ENCODE peak calls at places on chromosomes 2 and 18, in seven cellular contexts. H is MM.1S, G is HCT116, E is SK-N-SH, J is PC-3, A is GM23248, M is hepatocyte. Y is an unnamed sample.

GRCh38 chr2:82636411-82637020 is 1822.6 kb downstream of the SUCLG1 start:
- DNase-seq in A (no peak), J (peak; percentile 17), M (no peak), G (no peak), H (no peak), E (no peak), Y (no peak)

GRCh38 chr2:36964496-36965058 is 1.8 kb downstream of the STRN start:
- DNase-seq in E (no peak), M (no peak), G (no peak), J (no peak), A (peak; percentile 9), H (no peak), Y (no peak)

GRCh38 chr2:26273501-26273900 is 28.8 kb downstream of the HADHB start:
- DNase-seq in E (no peak), J (no peak), A (peak; percentile 20), M (no peak), G (no peak), H (no peak), Y (no peak)

GRCh38 chr2:95025406-95026319 is at the start of gene MAL:
- DNase-seq in G (no peak), E (peak; percentile 49), M (no peak), A (no peak), J (no peak), H (no peak), Y (no peak)

GRCh38 chr2:136796339-136796738 is 31.0 kb downstream of the THSD7B start:
- DNase-seq in E (no peak), G (no peak), M (no peak), H (no peak), A (no peak), J (no peak), Y (no peak)

GRCh38 chr2:44358498-44358897 is 2.8 kb downstream of the PREPL start:
- DNase-seq in E (no peak), J (peak; percentile 95), M (no peak), H (peak; percentile 61), A (peak; percentile 61), G (no peak), Y (no peak)

GRCh38 chr2:238119756-238120462 is 18.6 kb upstream of the KLHL30 start:
- DNase-seq in J (no peak), M (no peak), H (peak; percentile 17), E (no peak), A (no peak), G (no peak), Y (peak; percentile 47)

GRCh38 chr2:28915939-28916338 is 21.5 kb downstream of the WDR43 start:
- DNase-seq in G (no peak), E (no peak), M (no peak), A (peak; percentile 15), J (no peak), H (no peak), Y (no peak)

GRCh38 chr2:191049728-191050639 is 36.0 kb upstream of the STAT1 start:
- DNase-seq in J (no peak), G (no peak), E (no peak), H (no peak), A (peak; percentile 89), M (peak; percentile 37), Y (peak; percentile 57)

GRCh38 chr2:188576006-188576405 is 284.3 kb downstream of the GULP1 start:
- DNase-seq in J (no peak), E (no peak), A (no peak), G (no peak), M (no peak), H (no peak), Y (no peak)

GRCh38 chr18:67646890-67647289 is 130.4 kb upstream of the DSEL start:
- DNase-seq in E (no peak), M (no peak), H (no peak), A (no peak), G (no peak), J (no peak), Y (no peak)

GRCh38 chr2:145800201-145801091 is 1280.5 kb upstream of the ZEB2 start:
- DNase-seq in A (no peak), G (peak; percentile 48), M (peak; percentile 80), E (no peak), H (no peak), J (peak; percentile 80), Y (no peak)

GRCh38 chr18:32389868-32390267 is 80.8 kb downstream of the GAREM1 start:
- DNase-seq in J (no peak), M (no peak), A (no peak), G (no peak), E (no peak), H (no peak), Y (no peak)

GRCh38 chr2:124046332-124046731 is 21.2 kb downstream of the CNTNAP5 start:
- DNase-seq in E (no peak), H (no peak), A (no peak), J (no peak), G (no peak), M (no peak), Y (no peak)

GRCh38 chr2:197810490-197810889 is 6.1 kb downstream of the PLCL1 start:
- DNase-seq in G (no peak), A (no peak), E (no peak), M (no peak), J (no peak), H (no peak), Y (no peak)
- H3K4me2 ChIP-seq in G (no peak overlapping the region), A (no peak overlapping the region), E (no peak overlapping the region), M (no peak overlapping the region), J (no peak overlapping the region), H (no peak overlapping the region), Y (no peak overlapping the region)

GRCh38 chr18:10057808-10058791 is 144.3 kb downstream of the VAPA start:
- DNase-seq in E (no peak), G (no peak), J (peak; percentile 70), A (peak; percentile 89), H (no peak), M (peak; percentile 26), Y (no peak)
- TF ChIP-seq EZH2phosphoT487 in E (no peak), G (no peak), J (no peak), A (no peak), H (no peak), M (no peak), Y (no peak)

GRCh38 chr2:182779323-182779722 is 63.3 kb downstream of the DNAJC10 start:
- DNase-seq in A (no peak), J (no peak), G (no peak), M (no peak), E (no peak), H (no peak), Y (no peak)

GRCh38 chr2:182784777-182785176 is 68.7 kb downstream of the DNAJC10 start:
- DNase-seq in E (peak; percentile 37), M (peak; percentile 50), G (peak; percentile 28), A (peak; percentile 48), H (peak; percentile 24), J (peak; percentile 61), Y (peak; percentile 57)

DNA sequence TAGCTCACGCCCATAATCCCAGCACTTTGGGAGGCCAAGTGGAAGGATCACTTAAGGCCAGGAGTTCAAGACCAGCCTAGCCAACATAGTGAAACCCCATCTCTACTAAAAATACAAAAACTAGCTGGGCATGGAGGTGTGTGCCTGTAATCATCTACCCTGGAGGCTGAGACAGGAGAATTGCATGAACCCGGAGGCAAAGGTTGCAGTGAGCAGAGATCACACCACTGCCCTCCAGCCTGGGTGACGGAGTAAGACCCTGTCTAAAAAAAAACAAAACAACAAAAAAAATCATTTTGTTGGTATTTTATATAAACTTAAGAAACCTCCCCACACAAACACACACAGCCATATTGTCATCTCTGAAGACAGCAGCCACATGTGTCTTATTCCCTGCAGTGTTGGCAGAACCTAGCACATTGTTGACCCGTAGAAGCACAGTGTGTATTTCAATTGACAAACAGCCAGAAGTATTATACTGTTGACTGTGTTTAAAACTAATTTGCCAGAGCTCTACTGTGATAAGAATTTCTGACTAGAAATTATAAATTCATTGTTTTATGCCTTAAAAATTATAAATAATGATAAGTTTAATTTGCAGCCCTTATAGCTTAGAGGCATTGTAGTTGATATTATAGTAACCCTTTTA is 68.1 kb downstream of the DNAJC10 start:
- DNase-seq in A (no peak), M (no peak), H (no peak), G (no peak), J (no peak), E (no peak), Y (no peak)
- H3K4me2 ChIP-seq in A (no peak overlapping the region), M (no peak overlapping the region), H (no peak overlapping the region), G (no peak overlapping the region), J (no peak overlapping the region), E (no peak overlapping the region), Y (no peak overlapping the region)

GRCh38 chr18:75482880-75483279 is 55.4 kb upstream of the SMIM21 start:
- DNase-seq in M (no peak), E (no peak), A (no peak), H (no peak), J (no peak), G (no peak), Y (no peak)
- TF ChIP-seq EZH2phosphoT487 in M (no peak), E (no peak), A (no peak), H (no peak), J (no peak), G (no peak), Y (no peak)

GRCh38 chr2:172097557-172098131 is 5.1 kb downstream of the DLX2 start:
- DNase-seq in M (no peak), G (no peak), H (no peak), A (peak; percentile 80), J (peak; percentile 35), E (peak; percentile 53), Y (no peak)

GRCh38 chr2:172095905-172096660 is 6.6 kb downstream of the DLX2 start:
- DNase-seq in E (peak; percentile 55), G (no peak), A (peak; percentile 55), M (no peak), J (peak; percentile 60), H (no peak), Y (peak; percentile 14)

GRCh38 chr2:172098287-172098649 is 4.4 kb downstream of the DLX2 start:
- DNase-seq in E (peak; percentile 16), J (no peak), A (peak; percentile 38), G (no peak), M (no peak), H (no peak), Y (no peak)

GRCh38 chr2:172095146-172095904 is 7.4 kb downstream of the DLX2 start:
- DNase-seq in J (peak; percentile 91), M (peak; percentile 67), H (peak; percentile 31), A (peak; percentile 95), E (peak; percentile 74), G (no peak), Y (peak; percentile 27)

DNA sequence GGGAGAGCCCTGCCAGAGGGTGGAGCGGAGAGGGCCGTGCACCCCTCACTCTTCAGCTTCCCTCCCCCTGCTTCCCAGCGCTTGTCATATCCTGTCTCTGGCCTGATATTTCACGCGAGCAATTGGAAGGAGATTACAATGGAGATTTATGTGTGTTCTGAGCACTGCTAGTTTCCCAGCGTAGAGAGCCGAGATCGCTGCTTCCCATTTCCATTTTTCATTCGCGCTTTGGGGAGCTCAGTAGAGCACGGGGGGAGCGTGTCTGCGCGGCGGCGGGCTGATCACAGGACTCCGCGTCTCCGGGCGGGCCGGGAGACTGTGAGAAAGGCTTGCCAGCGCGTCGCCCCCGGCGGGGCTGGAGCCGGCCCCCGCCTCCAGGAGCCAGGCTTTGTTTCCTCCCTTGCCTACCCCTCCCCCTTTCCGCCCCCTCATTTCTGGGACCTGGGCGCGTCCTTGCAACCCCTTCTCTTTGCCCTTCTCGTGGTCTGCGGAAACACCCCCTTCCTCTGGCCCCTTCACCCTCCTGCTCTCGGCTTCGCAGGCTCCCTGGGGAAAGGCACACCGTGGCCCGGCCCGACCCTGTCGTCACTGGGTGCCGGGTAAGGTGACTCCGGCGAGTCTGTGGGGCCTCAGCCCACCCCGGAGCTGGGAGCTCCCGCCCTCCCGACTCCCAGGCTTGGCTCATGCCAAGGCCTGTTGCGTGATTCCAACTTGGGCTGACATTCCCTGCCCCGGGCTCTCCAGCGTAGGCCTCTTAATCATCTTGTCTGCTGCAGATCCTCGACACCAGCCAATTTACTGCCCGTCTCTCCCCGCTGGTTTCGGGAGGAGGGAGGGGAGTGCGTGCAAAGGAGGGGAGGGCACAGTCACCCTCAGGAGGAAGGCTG is 5.8 kb downstream of the DLX2 start:
- DNase-seq in A (peak; percentile 97), J (peak; percentile 68), H (no peak), G (no peak), M (peak; percentile 49), E (peak; percentile 65), Y (no peak)
- H3K4me2 ChIP-seq in A (peak overlapping the region; percentile 99), J (peak overlapping the region; percentile 100), H (no peak overlapping the region), G (peak overlapping the region; percentile 73), M (peak overlapping the region; percentile 93), E (peak overlapping the region; percentile 90), Y (no peak overlapping the region)